ENCODE peak calls at places on chromosomes 6 and 20, in eight cellular contexts. One of them, this sample, is unnamed.
A peak's percentile ranks its signal among the peaks of the same experiment; 100 is the strongest.

GRCh38 chr20:10553326-10553984 is 118.3 kb downstream of the SLX4IP start:
- DNase-seq in dermis microvascular lymphatic vessel endothelial cell: no peak
- DNase-seq in HT1080: peak; percentile 65
- DNase-seq in NCI-H1092 treated with DMSO at 0.1 percent for 48 hours: peak; percentile 55
- DNase-seq in MM.1S: peak; percentile 67
- DNase-seq in fibroblast of pulmonary artery: peak; percentile 90
- DNase-seq in activated T-cell treated with anti-CD3 and anti-CD28 coated beads, Interleukin-2, amount 50 U/mL, for 4 hours: no peak
- DNase-seq in NCI-H146: peak; percentile 76
- DNase-seq in this sample: peak; percentile 70

GRCh38 chr6:107819976-107820551 is 4.0 kb downstream of the SCML4 start:
- DNase-seq in dermis microvascular lymphatic vessel endothelial cell: no peak
- DNase-seq in HT1080: no peak
- DNase-seq in NCI-H1092 treated with DMSO at 0.1 percent for 48 hours: no peak
- DNase-seq in MM.1S: no peak
- DNase-seq in fibroblast of pulmonary artery: no peak
- DNase-seq in activated T-cell treated with anti-CD3 and anti-CD28 coated beads, Interleukin-2, amount 50 U/mL, for 4 hours: no peak
- DNase-seq in NCI-H146: peak; percentile 82
- DNase-seq in this sample: no peak

GRCh38 chr20:37419307-37419706 is 73.4 kb downstream of the SRC start:
- DNase-seq in dermis microvascular lymphatic vessel endothelial cell: no peak
- DNase-seq in HT1080: no peak
- DNase-seq in NCI-H1092 treated with DMSO at 0.1 percent for 48 hours: no peak
- DNase-seq in MM.1S: no peak
- DNase-seq in fibroblast of pulmonary artery: no peak
- DNase-seq in activated T-cell treated with anti-CD3 and anti-CD28 coated beads, Interleukin-2, amount 50 U/mL, for 4 hours: no peak
- DNase-seq in NCI-H146: no peak
- DNase-seq in this sample: no peak

GRCh38 chr6:4210619-4211419 is 75.4 kb upstream of the ECI2 start:
- DNase-seq in dermis microvascular lymphatic vessel endothelial cell: peak; percentile 14
- DNase-seq in HT1080: peak; percentile 55
- DNase-seq in NCI-H1092 treated with DMSO at 0.1 percent for 48 hours: no peak
- DNase-seq in MM.1S: peak; percentile 47
- DNase-seq in fibroblast of pulmonary artery: peak; percentile 71
- DNase-seq in activated T-cell treated with anti-CD3 and anti-CD28 coated beads, Interleukin-2, amount 50 U/mL, for 4 hours: peak; percentile 43
- DNase-seq in NCI-H146: peak; percentile 26
- DNase-seq in this sample: no peak

GRCh38 chr20:59752704-59753460 is 148.5 kb downstream of the PHACTR3 start:
- DNase-seq in dermis microvascular lymphatic vessel endothelial cell: no peak
- DNase-seq in HT1080: no peak
- DNase-seq in NCI-H1092 treated with DMSO at 0.1 percent for 48 hours: no peak
- DNase-seq in MM.1S: peak; percentile 69
- DNase-seq in fibroblast of pulmonary artery: no peak
- DNase-seq in activated T-cell treated with anti-CD3 and anti-CD28 coated beads, Interleukin-2, amount 50 U/mL, for 4 hours: no peak
- DNase-seq in NCI-H146: no peak
- DNase-seq in this sample: no peak

GRCh38 chr6:139271056-139271455 is 20.7 kb downstream of the TXLNB start:
- DNase-seq in dermis microvascular lymphatic vessel endothelial cell: no peak
- DNase-seq in HT1080: peak; percentile 39
- DNase-seq in NCI-H1092 treated with DMSO at 0.1 percent for 48 hours: no peak
- DNase-seq in MM.1S: no peak
- DNase-seq in fibroblast of pulmonary artery: no peak
- DNase-seq in activated T-cell treated with anti-CD3 and anti-CD28 coated beads, Interleukin-2, amount 50 U/mL, for 4 hours: no peak
- DNase-seq in NCI-H146: no peak
- DNase-seq in this sample: no peak

GRCh38 chr6:4066029-4066755 is 12.7 kb downstream of the FAM217A start:
- DNase-seq in dermis microvascular lymphatic vessel endothelial cell: no peak
- DNase-seq in HT1080: no peak
- DNase-seq in NCI-H1092 treated with DMSO at 0.1 percent for 48 hours: no peak
- DNase-seq in MM.1S: no peak
- DNase-seq in fibroblast of pulmonary artery: no peak
- DNase-seq in activated T-cell treated with anti-CD3 and anti-CD28 coated beads, Interleukin-2, amount 50 U/mL, for 4 hours: no peak
- DNase-seq in NCI-H146: no peak
- DNase-seq in this sample: peak; percentile 46

GRCh38 chr6:2973656-2974055 is 2.3 kb upstream of the SERPINB6 start:
- DNase-seq in dermis microvascular lymphatic vessel endothelial cell: no peak
- DNase-seq in HT1080: no peak
- DNase-seq in NCI-H1092 treated with DMSO at 0.1 percent for 48 hours: no peak
- DNase-seq in MM.1S: no peak
- DNase-seq in fibroblast of pulmonary artery: no peak
- DNase-seq in activated T-cell treated with anti-CD3 and anti-CD28 coated beads, Interleukin-2, amount 50 U/mL, for 4 hours: no peak
- DNase-seq in NCI-H146: no peak
- DNase-seq in this sample: no peak

GRCh38 chr6:39339557-39340555 is 17.4 kb upstream of the KCNK16 start:
- DNase-seq in dermis microvascular lymphatic vessel endothelial cell: no peak
- DNase-seq in HT1080: no peak
- DNase-seq in NCI-H1092 treated with DMSO at 0.1 percent for 48 hours: peak; percentile 99
- DNase-seq in MM.1S: no peak
- DNase-seq in fibroblast of pulmonary artery: no peak
- DNase-seq in activated T-cell treated with anti-CD3 and anti-CD28 coated beads, Interleukin-2, amount 50 U/mL, for 4 hours: no peak
- DNase-seq in NCI-H146: peak; percentile 91
- DNase-seq in this sample: peak; percentile 98

GRCh38 chr6:90621581-90621980 is 34.7 kb upstream of the MAP3K7 start:
- DNase-seq in dermis microvascular lymphatic vessel endothelial cell: no peak
- DNase-seq in HT1080: no peak
- DNase-seq in NCI-H1092 treated with DMSO at 0.1 percent for 48 hours: no peak
- DNase-seq in MM.1S: no peak
- DNase-seq in fibroblast of pulmonary artery: no peak
- DNase-seq in activated T-cell treated with anti-CD3 and anti-CD28 coated beads, Interleukin-2, amount 50 U/mL, for 4 hours: no peak
- DNase-seq in NCI-H146: no peak
- DNase-seq in this sample: no peak

GRCh38 chr6:31356216-31356945 is 598 bp downstream of the HLA-B start:
- DNase-seq in dermis microvascular lymphatic vessel endothelial cell: no peak
- DNase-seq in HT1080: no peak
- DNase-seq in NCI-H1092 treated with DMSO at 0.1 percent for 48 hours: no peak
- DNase-seq in MM.1S: peak; percentile 57
- DNase-seq in fibroblast of pulmonary artery: peak; percentile 25
- DNase-seq in activated T-cell treated with anti-CD3 and anti-CD28 coated beads, Interleukin-2, amount 50 U/mL, for 4 hours: no peak
- DNase-seq in NCI-H146: peak; percentile 18
- DNase-seq in this sample: no peak

GRCh38 chr20:49397525-49397924 is 84.9 kb downstream of the KCNB1 start:
- DNase-seq in dermis microvascular lymphatic vessel endothelial cell: no peak
- DNase-seq in HT1080: peak; percentile 69
- DNase-seq in NCI-H1092 treated with DMSO at 0.1 percent for 48 hours: no peak
- DNase-seq in MM.1S: no peak
- DNase-seq in fibroblast of pulmonary artery: peak; percentile 35
- DNase-seq in activated T-cell treated with anti-CD3 and anti-CD28 coated beads, Interleukin-2, amount 50 U/mL, for 4 hours: no peak
- DNase-seq in NCI-H146: no peak
- DNase-seq in this sample: no peak

GRCh38 chr20:37755665-37756064 is 61.8 kb downstream of the CTNNBL1 start:
- DNase-seq in dermis microvascular lymphatic vessel endothelial cell: no peak
- DNase-seq in HT1080: no peak
- DNase-seq in NCI-H1092 treated with DMSO at 0.1 percent for 48 hours: peak; percentile 13
- DNase-seq in MM.1S: no peak
- DNase-seq in fibroblast of pulmonary artery: peak; percentile 8
- DNase-seq in activated T-cell treated with anti-CD3 and anti-CD28 coated beads, Interleukin-2, amount 50 U/mL, for 4 hours: no peak
- DNase-seq in NCI-H146: peak; percentile 7
- DNase-seq in this sample: no peak

GRCh38 chr20:3751664-3752385 is 15.7 kb downstream of the ADISSP start:
- DNase-seq in dermis microvascular lymphatic vessel endothelial cell: no peak
- DNase-seq in HT1080: no peak
- DNase-seq in NCI-H1092 treated with DMSO at 0.1 percent for 48 hours: no peak
- DNase-seq in MM.1S: no peak
- DNase-seq in fibroblast of pulmonary artery: no peak
- DNase-seq in activated T-cell treated with anti-CD3 and anti-CD28 coated beads, Interleukin-2, amount 50 U/mL, for 4 hours: peak; percentile 26
- DNase-seq in NCI-H146: peak; percentile 74
- DNase-seq in this sample: peak; percentile 26

GRCh38 chr20:34016736-34017135 is 23.0 kb downstream of the RALY start:
- DNase-seq in dermis microvascular lymphatic vessel endothelial cell: no peak
- DNase-seq in HT1080: no peak
- DNase-seq in NCI-H1092 treated with DMSO at 0.1 percent for 48 hours: peak; percentile 12
- DNase-seq in MM.1S: no peak
- DNase-seq in fibroblast of pulmonary artery: no peak
- DNase-seq in activated T-cell treated with anti-CD3 and anti-CD28 coated beads, Interleukin-2, amount 50 U/mL, for 4 hours: no peak
- DNase-seq in NCI-H146: peak; percentile 62
- DNase-seq in this sample: no peak

GRCh38 chr20:25000268-25000801 is 7.8 kb upstream of the APMAP start:
- DNase-seq in dermis microvascular lymphatic vessel endothelial cell: peak; percentile 95
- DNase-seq in HT1080: peak; percentile 64
- DNase-seq in NCI-H1092 treated with DMSO at 0.1 percent for 48 hours: no peak
- DNase-seq in MM.1S: no peak
- DNase-seq in fibroblast of pulmonary artery: peak; percentile 88
- DNase-seq in activated T-cell treated with anti-CD3 and anti-CD28 coated beads, Interleukin-2, amount 50 U/mL, for 4 hours: no peak
- DNase-seq in NCI-H146: no peak
- DNase-seq in this sample: peak; percentile 64

GRCh38 chr20:47774081-47774777 is 11.1 kb downstream of the SULF2 start:
- DNase-seq in dermis microvascular lymphatic vessel endothelial cell: peak; percentile 66
- DNase-seq in HT1080: no peak
- DNase-seq in NCI-H1092 treated with DMSO at 0.1 percent for 48 hours: peak; percentile 41
- DNase-seq in MM.1S: no peak
- DNase-seq in fibroblast of pulmonary artery: no peak
- DNase-seq in activated T-cell treated with anti-CD3 and anti-CD28 coated beads, Interleukin-2, amount 50 U/mL, for 4 hours: no peak
- DNase-seq in NCI-H146: no peak
- DNase-seq in this sample: no peak

GRCh38 chr6:28683945-28684538 is 158.4 kb downstream of the GPX5 start:
- DNase-seq in dermis microvascular lymphatic vessel endothelial cell: peak; percentile 14
- DNase-seq in HT1080: peak; percentile 42
- DNase-seq in NCI-H1092 treated with DMSO at 0.1 percent for 48 hours: peak; percentile 14
- DNase-seq in MM.1S: peak; percentile 54
- DNase-seq in fibroblast of pulmonary artery: peak; percentile 68
- DNase-seq in activated T-cell treated with anti-CD3 and anti-CD28 coated beads, Interleukin-2, amount 50 U/mL, for 4 hours: no peak
- DNase-seq in NCI-H146: peak; percentile 33
- DNase-seq in this sample: peak; percentile 9

GRCh38 chr6:56652994-56653393 is 10.3 kb upstream of the DST start:
- DNase-seq in dermis microvascular lymphatic vessel endothelial cell: no peak
- DNase-seq in HT1080: peak; percentile 82
- DNase-seq in NCI-H1092 treated with DMSO at 0.1 percent for 48 hours: no peak
- DNase-seq in MM.1S: no peak
- DNase-seq in fibroblast of pulmonary artery: peak; percentile 80
- DNase-seq in activated T-cell treated with anti-CD3 and anti-CD28 coated beads, Interleukin-2, amount 50 U/mL, for 4 hours: no peak
- DNase-seq in NCI-H146: no peak
- DNase-seq in this sample: no peak

GRCh38 chr20:43994486-43995100 is 79.9 kb downstream of the TOX2 start:
- DNase-seq in dermis microvascular lymphatic vessel endothelial cell: no peak
- DNase-seq in HT1080: peak; percentile 45
- DNase-seq in NCI-H1092 treated with DMSO at 0.1 percent for 48 hours: no peak
- DNase-seq in MM.1S: no peak
- DNase-seq in fibroblast of pulmonary artery: peak; percentile 43
- DNase-seq in activated T-cell treated with anti-CD3 and anti-CD28 coated beads, Interleukin-2, amount 50 U/mL, for 4 hours: no peak
- DNase-seq in NCI-H146: no peak
- DNase-seq in this sample: no peak

GRCh38 chr6:24448828-24449525 is 40.4 kb downstream of the GPLD1 start:
- DNase-seq in dermis microvascular lymphatic vessel endothelial cell: no peak
- DNase-seq in HT1080: no peak
- DNase-seq in NCI-H1092 treated with DMSO at 0.1 percent for 48 hours: no peak
- DNase-seq in MM.1S: no peak
- DNase-seq in fibroblast of pulmonary artery: no peak
- DNase-seq in activated T-cell treated with anti-CD3 and anti-CD28 coated beads, Interleukin-2, amount 50 U/mL, for 4 hours: no peak
- DNase-seq in NCI-H146: no peak
- DNase-seq in this sample: no peak

GRCh38 chr6:146950351-146950835 is 253.8 kb upstream of the STXBP5 start:
- DNase-seq in dermis microvascular lymphatic vessel endothelial cell: peak; percentile 25
- DNase-seq in HT1080: peak; percentile 6
- DNase-seq in NCI-H1092 treated with DMSO at 0.1 percent for 48 hours: no peak
- DNase-seq in MM.1S: no peak
- DNase-seq in fibroblast of pulmonary artery: peak; percentile 59
- DNase-seq in activated T-cell treated with anti-CD3 and anti-CD28 coated beads, Interleukin-2, amount 50 U/mL, for 4 hours: no peak
- DNase-seq in NCI-H146: no peak
- DNase-seq in this sample: no peak

GRCh38 chr6:121760640-121761213 is 325.3 kb downstream of the GJA1 start:
- DNase-seq in dermis microvascular lymphatic vessel endothelial cell: no peak
- DNase-seq in HT1080: no peak
- DNase-seq in NCI-H1092 treated with DMSO at 0.1 percent for 48 hours: no peak
- DNase-seq in MM.1S: no peak
- DNase-seq in fibroblast of pulmonary artery: no peak
- DNase-seq in activated T-cell treated with anti-CD3 and anti-CD28 coated beads, Interleukin-2, amount 50 U/mL, for 4 hours: no peak
- DNase-seq in NCI-H146: no peak
- DNase-seq in this sample: no peak

GRCh38 chr20:32963176-32963575 is 41.1 kb downstream of the SUN5 start:
- DNase-seq in dermis microvascular lymphatic vessel endothelial cell: no peak
- DNase-seq in HT1080: no peak
- DNase-seq in NCI-H1092 treated with DMSO at 0.1 percent for 48 hours: no peak
- DNase-seq in MM.1S: no peak
- DNase-seq in fibroblast of pulmonary artery: no peak
- DNase-seq in activated T-cell treated with anti-CD3 and anti-CD28 coated beads, Interleukin-2, amount 50 U/mL, for 4 hours: no peak
- DNase-seq in NCI-H146: no peak
- DNase-seq in this sample: no peak

GRCh38 chr6:82057846-82058554 is 189.5 kb downstream of the IBTK start:
- DNase-seq in dermis microvascular lymphatic vessel endothelial cell: peak; percentile 14
- DNase-seq in HT1080: peak; percentile 37
- DNase-seq in NCI-H1092 treated with DMSO at 0.1 percent for 48 hours: peak; percentile 32
- DNase-seq in MM.1S: no peak
- DNase-seq in fibroblast of pulmonary artery: peak; percentile 79
- DNase-seq in activated T-cell treated with anti-CD3 and anti-CD28 coated beads, Interleukin-2, amount 50 U/mL, for 4 hours: no peak
- DNase-seq in NCI-H146: peak; percentile 58
- DNase-seq in this sample: no peak

GRCh38 chr6:152984387-152984872 is 1.6 kb upstream of the FBXO5 start:
- DNase-seq in dermis microvascular lymphatic vessel endothelial cell: no peak
- DNase-seq in HT1080: peak; percentile 18
- DNase-seq in NCI-H1092 treated with DMSO at 0.1 percent for 48 hours: peak; percentile 24
- DNase-seq in MM.1S: no peak
- DNase-seq in fibroblast of pulmonary artery: no peak
- DNase-seq in activated T-cell treated with anti-CD3 and anti-CD28 coated beads, Interleukin-2, amount 50 U/mL, for 4 hours: no peak
- DNase-seq in NCI-H146: no peak
- DNase-seq in this sample: no peak

GRCh38 chr6:153493501-153493900 is 362.4 kb upstream of the RGS17 start:
- DNase-seq in dermis microvascular lymphatic vessel endothelial cell: no peak
- DNase-seq in HT1080: no peak
- DNase-seq in NCI-H1092 treated with DMSO at 0.1 percent for 48 hours: no peak
- DNase-seq in MM.1S: no peak
- DNase-seq in fibroblast of pulmonary artery: no peak
- DNase-seq in activated T-cell treated with anti-CD3 and anti-CD28 coated beads, Interleukin-2, amount 50 U/mL, for 4 hours: no peak
- DNase-seq in NCI-H146: no peak
- DNase-seq in this sample: no peak

GRCh38 chr6:88380083-88380482 is 213.9 kb upstream of the CNR1 start:
- DNase-seq in dermis microvascular lymphatic vessel endothelial cell: peak; percentile 42
- DNase-seq in HT1080: peak; percentile 93
- DNase-seq in NCI-H1092 treated with DMSO at 0.1 percent for 48 hours: no peak
- DNase-seq in MM.1S: no peak
- DNase-seq in fibroblast of pulmonary artery: peak; percentile 82
- DNase-seq in activated T-cell treated with anti-CD3 and anti-CD28 coated beads, Interleukin-2, amount 50 U/mL, for 4 hours: no peak
- DNase-seq in NCI-H146: no peak
- DNase-seq in this sample: no peak

GRCh38 chr20:53055668-53056067 is 83.5 kb downstream of the TSHZ2 start:
- DNase-seq in dermis microvascular lymphatic vessel endothelial cell: no peak
- DNase-seq in HT1080: no peak
- DNase-seq in NCI-H1092 treated with DMSO at 0.1 percent for 48 hours: no peak
- DNase-seq in MM.1S: no peak
- DNase-seq in fibroblast of pulmonary artery: no peak
- DNase-seq in activated T-cell treated with anti-CD3 and anti-CD28 coated beads, Interleukin-2, amount 50 U/mL, for 4 hours: no peak
- DNase-seq in NCI-H146: no peak
- DNase-seq in this sample: no peak

GRCh38 chr6:16482702-16483314 is 244.4 kb downstream of the GMPR start:
- DNase-seq in dermis microvascular lymphatic vessel endothelial cell: no peak
- DNase-seq in HT1080: no peak
- DNase-seq in NCI-H1092 treated with DMSO at 0.1 percent for 48 hours: no peak
- DNase-seq in MM.1S: no peak
- DNase-seq in fibroblast of pulmonary artery: no peak
- DNase-seq in activated T-cell treated with anti-CD3 and anti-CD28 coated beads, Interleukin-2, amount 50 U/mL, for 4 hours: no peak
- DNase-seq in NCI-H146: no peak
- DNase-seq in this sample: no peak

GRCh38 chr6:96467814-96468213 is 53.8 kb upstream of the UFL1 start:
- DNase-seq in dermis microvascular lymphatic vessel endothelial cell: no peak
- DNase-seq in HT1080: no peak
- DNase-seq in NCI-H1092 treated with DMSO at 0.1 percent for 48 hours: no peak
- DNase-seq in MM.1S: no peak
- DNase-seq in fibroblast of pulmonary artery: no peak
- DNase-seq in activated T-cell treated with anti-CD3 and anti-CD28 coated beads, Interleukin-2, amount 50 U/mL, for 4 hours: no peak
- DNase-seq in NCI-H146: no peak
- DNase-seq in this sample: no peak

GRCh38 chr20:45919536-45919933 is 7.6 kb upstream of the PLTP start:
- DNase-seq in dermis microvascular lymphatic vessel endothelial cell: peak; percentile 47
- DNase-seq in HT1080: no peak
- DNase-seq in NCI-H1092 treated with DMSO at 0.1 percent for 48 hours: peak; percentile 5
- DNase-seq in MM.1S: no peak
- DNase-seq in fibroblast of pulmonary artery: peak; percentile 93
- DNase-seq in activated T-cell treated with anti-CD3 and anti-CD28 coated beads, Interleukin-2, amount 50 U/mL, for 4 hours: no peak
- DNase-seq in NCI-H146: peak; percentile 55
- DNase-seq in this sample: no peak

GRCh38 chr20:51492167-51493092 is 50.1 kb downstream of the NFATC2 start:
- DNase-seq in dermis microvascular lymphatic vessel endothelial cell: peak; percentile 16
- DNase-seq in HT1080: no peak
- DNase-seq in NCI-H1092 treated with DMSO at 0.1 percent for 48 hours: peak; percentile 71
- DNase-seq in MM.1S: no peak
- DNase-seq in fibroblast of pulmonary artery: peak; percentile 66
- DNase-seq in activated T-cell treated with anti-CD3 and anti-CD28 coated beads, Interleukin-2, amount 50 U/mL, for 4 hours: no peak
- DNase-seq in NCI-H146: no peak
- DNase-seq in this sample: no peak

GRCh38 chr20:37295595-37295994 is 6.1 kb downstream of the MANBAL start:
- DNase-seq in dermis microvascular lymphatic vessel endothelial cell: no peak
- DNase-seq in HT1080: peak; percentile 57
- DNase-seq in NCI-H1092 treated with DMSO at 0.1 percent for 48 hours: peak; percentile 61
- DNase-seq in MM.1S: no peak
- DNase-seq in fibroblast of pulmonary artery: no peak
- DNase-seq in activated T-cell treated with anti-CD3 and anti-CD28 coated beads, Interleukin-2, amount 50 U/mL, for 4 hours: no peak
- DNase-seq in NCI-H146: peak; percentile 97
- DNase-seq in this sample: peak; percentile 94